ENCODE peak calls at places on chromosomes 2 and 18, in ten cellular contexts. O is cardiac muscle cell; Y is neural crest cell; J is activated effector memory CD4-positive, alpha-beta T cell treated with Interleukin-2 at 50 U/mL for 16 hours; Q is mucosa of gallbladder; H is activated naive CD4-positive, alpha-beta T cell treated with Interleukin-2 at 50 U/mL for 16 hours; Z is mesenteric fat pad; R is SJCRH30; P is A549; X is stimulated activated CD4-positive, alpha-beta T cell treated with anti-CD3 and anti-CD28 coated beads, Interleukin-4, amount 100 ng/mL, for 4 hours. B is an unnamed sample.

GRCh38 chr2:11750917-11751316 is 4.5 kb downstream of the LPIN1 start:
- DNase-seq in O (no peak), Y (no peak), J (no peak), Q (no peak), H (peak), Z (no peak), R (no peak), P (no peak), X (no peak), B (no peak)

GRCh38 chr2:224023188-224023587 is 15.9 kb downstream of the SERPINE2 start:
- DNase-seq in O (no peak), Y (no peak), J (no peak), Q (no peak), H (no peak), Z (no peak), R (no peak), P (peak), X (no peak), B (no peak)

GRCh38 chr2:159356053-159356554 is 69.6 kb upstream of the WDSUB1 start:
- DNase-seq in O (no peak), Y (no peak), J (no peak), Q (no peak), H (no peak), Z (no peak), R (no peak), P (no peak), X (no peak), B (no peak)

GRCh38 chr2:184304006-184304405 is 294.3 kb upstream of the ZNF804A start:
- DNase-seq in O (no peak), Y (no peak), J (no peak), Q (no peak), H (no peak), Z (no peak), R (no peak), P (no peak), X (no peak), B (no peak)

GRCh38 chr2:196274387-196274809 is 103.0 kb upstream of the STK17B start:
- DNase-seq in O (peak), Y (no peak), J (no peak), Q (no peak), H (no peak), Z (no peak), R (peak), P (no peak), X (no peak), B (no peak)

GRCh38 chr2:99571609-99572344 is 82.0 kb upstream of the REV1 start:
- DNase-seq in O (no peak), Y (no peak), J (no peak), Q (no peak), H (no peak), Z (no peak), R (no peak), P (no peak), X (no peak), B (no peak)

GRCh38 chr2:226649871-226650660 is 149.6 kb downstream of the IRS1 start:
- DNase-seq in O (peak), Y (no peak), J (peak), Q (peak), H (peak), Z (no peak), R (peak), P (peak), X (peak), B (peak)

GRCh38 chr2:30664761-30665358 is 142.4 kb downstream of the CAPN13 start:
- DNase-seq in O (peak), Y (no peak), J (no peak), Q (no peak), H (no peak), Z (no peak), R (peak), P (peak), X (no peak), B (no peak)

GRCh38 chr2:239651859-239652258 is 251.0 kb upstream of the HDAC4 start:
- DNase-seq in O (no peak), Y (no peak), J (no peak), Q (no peak), H (no peak), Z (no peak), R (no peak), P (no peak), X (no peak), B (no peak)

GRCh38 chr2:2849464-2850217 is 518.6 kb upstream of the MYT1L start:
- DNase-seq in O (no peak), Y (no peak), J (no peak), Q (no peak), H (no peak), Z (no peak), R (no peak), P (no peak), X (no peak), B (no peak)

GRCh38 chr2:118388771-118389170 is 300.5 kb downstream of the INSIG2 start:
- DNase-seq in O (no peak), Y (no peak), J (no peak), Q (peak), H (no peak), Z (no peak), R (no peak), P (peak), X (no peak), B (no peak)

GRCh38 chr2:38076250-38076709 is 329 bp upstream of the CYP1B1 start:
- DNase-seq in O (peak), Y (peak), J (no peak), Q (peak), H (peak), Z (peak), R (no peak), P (peak), X (peak), B (no peak)

GRCh38 chr18:37657413-37657965 is 91.9 kb upstream of the CELF4 start:
- DNase-seq in O (peak), Y (no peak), J (no peak), Q (no peak), H (no peak), Z (no peak), R (no peak), P (no peak), X (no peak), B (no peak)

GRCh38 chr2:224220581-224221255 is 181.2 kb downstream of the FAM124B start:
- DNase-seq in O (no peak), Y (no peak), J (no peak), Q (no peak), H (no peak), Z (no peak), R (no peak), P (peak), X (no peak), B (no peak)

GRCh38 chr2:204860249-204860648 is 315.0 kb downstream of the PARD3B start:
- DNase-seq in O (no peak), Y (no peak), J (no peak), Q (no peak), H (no peak), Z (no peak), R (no peak), P (no peak), X (no peak), B (no peak)

GRCh38 chr2:38377501-38378258 is 607 bp upstream of the ATL2 start:
- DNase-seq in O (peak), Y (no peak), J (no peak), Q (no peak), H (no peak), Z (no peak), R (peak), P (peak), X (no peak), B (peak)

GRCh38 chr2:140348826-140349225 is 1568.6 kb upstream of the NXPH2 start:
- DNase-seq in O (no peak), Y (no peak), J (no peak), Q (no peak), H (no peak), Z (no peak), R (no peak), P (no peak), X (no peak), B (no peak)

GRCh38 chr2:53829252-53829651 is 30.5 kb downstream of the GPR75 start:
- DNase-seq in O (no peak), Y (no peak), J (no peak), Q (no peak), H (no peak), Z (no peak), R (no peak), P (no peak), X (no peak), B (no peak)

GRCh38 chr2:53202063-53202462 is 565.5 kb upstream of the CHAC2 start:
- DNase-seq in O (peak), Y (no peak), J (no peak), Q (no peak), H (no peak), Z (no peak), R (no peak), P (peak), X (no peak), B (peak)

GRCh38 chr2:11680901-11681721 is 11.1 kb upstream of the NTSR2 start:
- DNase-seq in O (no peak), Y (no peak), J (no peak), Q (no peak), H (no peak), Z (peak), R (no peak), P (no peak), X (no peak), B (no peak)

GRCh38 chr2:151401149-151401548 is 8.6 kb upstream of the RIF1 start:
- DNase-seq in O (no peak), Y (no peak), J (no peak), Q (no peak), H (no peak), Z (no peak), R (no peak), P (no peak), X (no peak), B (no peak)

GRCh38 chr2:239204143-239204875 is 196.5 kb downstream of the HDAC4 start:
- DNase-seq in O (no peak), Y (no peak), J (no peak), Q (no peak), H (no peak), Z (peak), R (no peak), P (no peak), X (no peak), B (no peak)

GRCh38 chr18:45621068-45621511 is 5.8 kb downstream of the SLC14A2 start:
- DNase-seq in O (peak), Y (peak), J (peak), Q (no peak), H (peak), Z (no peak), R (peak), P (peak), X (peak), B (peak)

GRCh38 chr2:21267232-21267835 is 143.6 kb downstream of the TDRD15 start:
- DNase-seq in O (peak), Y (no peak), J (no peak), Q (no peak), H (no peak), Z (no peak), R (no peak), P (no peak), X (no peak), B (no peak)

GRCh38 chr18:5524660-5525059 is 19.1 kb downstream of the EPB41L3 start:
- DNase-seq in O (no peak), Y (no peak), J (no peak), Q (no peak), H (no peak), Z (no peak), R (no peak), P (no peak), X (no peak), B (no peak)

GRCh38 chr2:131154071-131154531 is 49.0 kb downstream of the PLEKHB2 start:
- DNase-seq in O (peak), Y (peak), J (peak), Q (peak), H (peak), Z (no peak), R (peak), P (peak), X (peak), B (peak)

GRCh38 chr2:85523906-85524566 is 14.9 kb upstream of the MAT2A start:
- DNase-seq in O (peak), Y (no peak), J (no peak), Q (no peak), H (no peak), Z (no peak), R (peak), P (no peak), X (no peak), B (no peak)

GRCh38 chr2:134275058-134275862 is 21.4 kb downstream of the MGAT5 start:
- DNase-seq in O (no peak), Y (no peak), J (no peak), Q (no peak), H (no peak), Z (no peak), R (no peak), P (no peak), X (no peak), B (no peak)

GRCh38 chr2:240576436-240577205 is 8.3 kb downstream of the RNPEPL1 start:
- DNase-seq in O (no peak), Y (no peak), J (no peak), Q (no peak), H (no peak), Z (no peak), R (no peak), P (no peak), X (no peak), B (no peak)